ENCODE peak calls at places on chromosomes 11 and 22, in ten cellular contexts. J, B, M, G, A, N, L, F, I and S are unnamed samples.

GRCh38 chr11:12244156-12244555 is 133.2 kb upstream of the PARVA start:
- DNase-seq in J (no peak), B (no peak), M (no peak), G (no peak), A (no peak), N (no peak), L (no peak), F (peak), I (no peak), S (peak)

GRCh38 chr22:48664586-48664985 is 1163.1 kb downstream of the BRD1 start:
- DNase-seq in J (no peak), B (no peak), M (no peak), G (no peak), A (no peak), N (no peak), L (no peak), F (no peak), I (no peak), S (no peak)

GRCh38 chr22:35452351-35452781 is 52.4 kb downstream of the MCM5 start:
- DNase-seq in J (no peak), B (no peak), M (no peak), G (no peak), A (no peak), N (no peak), L (no peak), F (peak), I (no peak), S (no peak)

GRCh38 chr22:19610518-19611253 is 86.5 kb upstream of the CLDN5 start:
- DNase-seq in J (no peak), B (no peak), M (no peak), G (no peak), A (peak), N (no peak), L (no peak), F (peak), I (no peak), S (no peak)

GRCh38 chr11:74683941-74684481 is 47.2 kb downstream of the CHRDL2 start:
- DNase-seq in J (no peak), B (peak), M (no peak), G (no peak), A (no peak), N (no peak), L (peak), F (no peak), I (peak), S (no peak)

GRCh38 chr22:28950567-28951411 is 67.4 kb downstream of the ZNRF3 start:
- DNase-seq in J (no peak), B (no peak), M (no peak), G (no peak), A (no peak), N (no peak), L (no peak), F (no peak), I (no peak), S (peak)

GRCh38 chr11:2778630-2779498 is 79.1 kb upstream of the KCNQ1OT1 start:
- DNase-seq in J (peak), B (peak), M (peak), G (peak), A (peak), N (no peak), L (peak), F (peak), I (peak), S (no peak)

GRCh38 chr11:71843858-71844257 is 10.9 kb downstream of the DEFB108B start:
- DNase-seq in J (no peak), B (no peak), M (no peak), G (no peak), A (peak), N (no peak), L (no peak), F (no peak), I (no peak), S (no peak)

GRCh38 chr11:77522215-77522614 is 48.3 kb upstream of the PAK1 start:
- DNase-seq in J (no peak), B (peak), M (no peak), G (no peak), A (no peak), N (no peak), L (no peak), F (no peak), I (no peak), S (no peak)

GRCh38 chr11:56843816-56844215 is 95.3 kb upstream of the OR9G4 start:
- DNase-seq in J (no peak), B (no peak), M (no peak), G (no peak), A (no peak), N (no peak), L (no peak), F (no peak), I (no peak), S (no peak)

GRCh38 chr11:14902650-14903350 is 10.8 kb upstream of the CYP2R1 start:
- DNase-seq in J (no peak), B (peak), M (no peak), G (peak), A (no peak), N (no peak), L (peak), F (no peak), I (no peak), S (no peak)

GRCh38 chr11:6736495-6737121 is 35.2 kb downstream of the OR2AG2 start:
- DNase-seq in J (no peak), B (peak), M (no peak), G (no peak), A (no peak), N (no peak), L (no peak), F (no peak), I (no peak), S (no peak)